ENCODE peak calls at places on chromosomes 7 and 10, in six cellular contexts. One of them, this sample, is unnamed.

GRCh38 chr7:85341973-85342372 is 155.1 kb upstream of the SEMA3D start:
- DNase-seq in head of caudate nucleus: no peak
- DNase-seq in dorsolateral prefrontal cortex: no peak
- DNase-seq in right lobe of liver: no peak
- DNase-seq in NCI-H1092 treated with DMSO at 0.1 percent for 48 hours: no peak
- DNase-seq in germinal center: no peak
- DNase-seq in this sample: no peak

GRCh38 chr10:90051474-90051873 is 350.1 kb downstream of the KIF20B start:
- DNase-seq in head of caudate nucleus: no peak
- DNase-seq in dorsolateral prefrontal cortex: no peak
- DNase-seq in right lobe of liver: no peak
- DNase-seq in NCI-H1092 treated with DMSO at 0.1 percent for 48 hours: peak; percentile 40
- DNase-seq in germinal center: no peak
- DNase-seq in this sample: no peak

GRCh38 chr7:28005848-28006233 is 174.8 kb downstream of the JAZF1 start:
- DNase-seq in head of caudate nucleus: no peak
- DNase-seq in dorsolateral prefrontal cortex: no peak
- DNase-seq in right lobe of liver: no peak
- DNase-seq in NCI-H1092 treated with DMSO at 0.1 percent for 48 hours: no peak
- DNase-seq in germinal center: no peak
- DNase-seq in this sample: no peak

GRCh38 chr7:55432937-55433784 is 68.0 kb downstream of the LANCL2 start:
- DNase-seq in head of caudate nucleus: no peak
- DNase-seq in dorsolateral prefrontal cortex: no peak
- DNase-seq in right lobe of liver: no peak
- DNase-seq in NCI-H1092 treated with DMSO at 0.1 percent for 48 hours: peak; percentile 80
- DNase-seq in germinal center: peak; percentile 39
- DNase-seq in this sample: no peak

GRCh38 chr10:110919349-110919931 is at the start of gene SHOC2:
- DNase-seq in head of caudate nucleus: peak; percentile 99
- DNase-seq in dorsolateral prefrontal cortex: peak; percentile 100
- DNase-seq in right lobe of liver: peak; percentile 100
- DNase-seq in NCI-H1092 treated with DMSO at 0.1 percent for 48 hours: no peak
- DNase-seq in germinal center: no peak
- DNase-seq in this sample: peak; percentile 40

GRCh38 chr7:131681961-131682360 is 125.5 kb upstream of the PODXL start:
- DNase-seq in head of caudate nucleus: no peak
- DNase-seq in dorsolateral prefrontal cortex: no peak
- DNase-seq in right lobe of liver: no peak
- DNase-seq in NCI-H1092 treated with DMSO at 0.1 percent for 48 hours: no peak
- DNase-seq in germinal center: no peak
- DNase-seq in this sample: no peak

GRCh38 chr7:150986099-150986512 is 4.7 kb upstream of the NOS3 start:
- DNase-seq in head of caudate nucleus: peak; percentile 76
- DNase-seq in dorsolateral prefrontal cortex: peak; percentile 70
- DNase-seq in right lobe of liver: peak; percentile 62
- DNase-seq in NCI-H1092 treated with DMSO at 0.1 percent for 48 hours: peak; percentile 83
- DNase-seq in germinal center: peak; percentile 63
- DNase-seq in this sample: no peak

GRCh38 chr7:139883814-139884213 is 54.8 kb downstream of the TBXAS1 start:
- DNase-seq in head of caudate nucleus: no peak
- DNase-seq in dorsolateral prefrontal cortex: no peak
- DNase-seq in right lobe of liver: no peak
- DNase-seq in NCI-H1092 treated with DMSO at 0.1 percent for 48 hours: no peak
- DNase-seq in germinal center: no peak
- DNase-seq in this sample: no peak

GRCh38 chr7:139108256-139109187 is 998 bp downstream of the ZC3HAV1 start:
- DNase-seq in head of caudate nucleus: no peak
- DNase-seq in dorsolateral prefrontal cortex: no peak
- DNase-seq in right lobe of liver: peak; percentile 62
- DNase-seq in NCI-H1092 treated with DMSO at 0.1 percent for 48 hours: peak; percentile 65
- DNase-seq in germinal center: peak; percentile 56
- DNase-seq in this sample: no peak

GRCh38 chr7:2523941-2524807 is 4.6 kb downstream of the LFNG start:
- DNase-seq in head of caudate nucleus: peak; percentile 87
- DNase-seq in dorsolateral prefrontal cortex: peak; percentile 91
- DNase-seq in right lobe of liver: peak; percentile 75
- DNase-seq in NCI-H1092 treated with DMSO at 0.1 percent for 48 hours: peak; percentile 89
- DNase-seq in germinal center: no peak
- DNase-seq in this sample: no peak

GRCh38 chr7:98551541-98552273 is 65.4 kb upstream of the NPTX2 start:
- DNase-seq in head of caudate nucleus: no peak
- DNase-seq in dorsolateral prefrontal cortex: no peak
- DNase-seq in right lobe of liver: peak; percentile 2
- DNase-seq in NCI-H1092 treated with DMSO at 0.1 percent for 48 hours: no peak
- DNase-seq in germinal center: no peak
- DNase-seq in this sample: no peak

GRCh38 chr10:122461367-122461728 is at the start of gene HTRA1:
- DNase-seq in head of caudate nucleus: peak; percentile 81
- DNase-seq in dorsolateral prefrontal cortex: peak; percentile 86
- DNase-seq in right lobe of liver: peak; percentile 87
- DNase-seq in NCI-H1092 treated with DMSO at 0.1 percent for 48 hours: no peak
- DNase-seq in germinal center: no peak
- DNase-seq in this sample: no peak

GRCh38 chr10:16594106-16594505 is 72.4 kb upstream of the C1QL3 start:
- DNase-seq in head of caudate nucleus: no peak
- DNase-seq in dorsolateral prefrontal cortex: no peak
- DNase-seq in right lobe of liver: no peak
- DNase-seq in NCI-H1092 treated with DMSO at 0.1 percent for 48 hours: peak; percentile 54
- DNase-seq in germinal center: no peak
- DNase-seq in this sample: no peak

GRCh38 chr10:37448161-37448560 is 322.8 kb downstream of the ANKRD30A start:
- DNase-seq in head of caudate nucleus: no peak
- DNase-seq in dorsolateral prefrontal cortex: no peak
- DNase-seq in right lobe of liver: no peak
- DNase-seq in NCI-H1092 treated with DMSO at 0.1 percent for 48 hours: no peak
- DNase-seq in germinal center: no peak
- DNase-seq in this sample: no peak

GRCh38 chr10:6737758-6738463 is 157.8 kb upstream of the PRKCQ start:
- DNase-seq in head of caudate nucleus: no peak
- DNase-seq in dorsolateral prefrontal cortex: no peak
- DNase-seq in right lobe of liver: no peak
- DNase-seq in NCI-H1092 treated with DMSO at 0.1 percent for 48 hours: no peak
- DNase-seq in germinal center: no peak
- DNase-seq in this sample: no peak

GRCh38 chr10:4766449-4766848 is 59.6 kb upstream of the AKR1E2 start:
- DNase-seq in head of caudate nucleus: no peak
- DNase-seq in dorsolateral prefrontal cortex: no peak
- DNase-seq in right lobe of liver: no peak
- DNase-seq in NCI-H1092 treated with DMSO at 0.1 percent for 48 hours: no peak
- DNase-seq in germinal center: no peak
- DNase-seq in this sample: no peak

GRCh38 chr10:112953075-112953501 is 3.0 kb downstream of the TCF7L2 start:
- DNase-seq in head of caudate nucleus: no peak
- DNase-seq in dorsolateral prefrontal cortex: no peak
- DNase-seq in right lobe of liver: peak; percentile 61
- DNase-seq in NCI-H1092 treated with DMSO at 0.1 percent for 48 hours: no peak
- DNase-seq in germinal center: no peak
- DNase-seq in this sample: no peak

GRCh38 chr10:1050555-1050954 is 1.6 kb upstream of the IDI1 start:
- DNase-seq in head of caudate nucleus: no peak
- DNase-seq in dorsolateral prefrontal cortex: no peak
- DNase-seq in right lobe of liver: peak; percentile 62
- DNase-seq in NCI-H1092 treated with DMSO at 0.1 percent for 48 hours: no peak
- DNase-seq in germinal center: peak; percentile 61
- DNase-seq in this sample: no peak

GRCh38 chr10:1243486-1244182 is 187.4 kb downstream of the WDR37 start:
- DNase-seq in head of caudate nucleus: no peak
- DNase-seq in dorsolateral prefrontal cortex: peak; percentile 44
- DNase-seq in right lobe of liver: no peak
- DNase-seq in NCI-H1092 treated with DMSO at 0.1 percent for 48 hours: no peak
- DNase-seq in germinal center: no peak
- DNase-seq in this sample: no peak